ENCODE peak calls at places on chromosomes 11 and 22, in seven cellular contexts. A is GM12878, E is endothelial cell of umbilical vein, R is A549, I is transverse colon, O is gastrocnemius medialis, L is body of pancreas. C is an unnamed sample.

GRCh38 chr11:88402784-88403183 is 65.2 kb upstream of the CTSC start:
- DNase-seq in R (no peak), E (no peak), A (no peak), L (no peak), I (no peak), O (no peak), C (no peak)

GRCh38 chr11:106159846-106160245 is 82.4 kb downstream of the AASDHPPT start:
- DNase-seq in E (no peak), L (no peak), O (no peak), I (no peak), R (no peak), A (no peak), C (no peak)

GRCh38 chr11:10625281-10625981 is 57.0 kb upstream of the LYVE1 start:
- DNase-seq in L (no peak), R (no peak), I (no peak), O (no peak), A (no peak), E (peak; percentile 9), C (no peak)

GRCh38 chr22:27617214-27617881 is 184.2 kb downstream of the MN1 start:
- DNase-seq in L (no peak), R (no peak), I (no peak), A (no peak), E (peak; percentile 7), O (no peak), C (no peak)

GRCh38 chr22:31623634-31624312 is 38.2 kb downstream of the PISD start:
- DNase-seq in I (no peak), O (no peak), E (no peak), A (no peak), R (no peak), L (no peak), C (no peak)

GRCh38 chr22:30208631-30209603 is 37.6 kb downstream of the LIF start:
- DNase-seq in L (peak; percentile 64), A (no peak), E (peak; percentile 70), R (no peak), I (peak; percentile 38), O (peak; percentile 30), C (no peak)

GRCh38 chr11:44550123-44550522 is 15.3 kb upstream of the CD82 start:
- DNase-seq in L (no peak), R (no peak), I (no peak), E (no peak), O (no peak), A (no peak), C (no peak)

GRCh38 chr11:12158926-12159325 is 48.5 kb downstream of the MICAL2 start:
- DNase-seq in O (no peak), E (no peak), L (no peak), R (no peak), A (no peak), I (no peak), C (no peak)

GRCh38 chr22:38017272-38017920 is 33.0 kb upstream of the SOX10 start:
- DNase-seq in E (peak; percentile 37), R (no peak), L (peak; percentile 79), I (peak; percentile 75), A (no peak), O (peak; percentile 83), C (no peak)

GRCh38 chr11:70568504-70569172 is 170.3 kb downstream of the CTTN start:
- DNase-seq in L (no peak), R (no peak), E (no peak), O (peak; percentile 21), I (peak; percentile 49), A (no peak), C (peak; percentile 73)

GRCh38 chr11:8285228-8285627 is 21.6 kb upstream of the LMO1 start:
- DNase-seq in L (no peak), E (no peak), I (no peak), O (no peak), R (no peak), A (no peak), C (no peak)

GRCh38 chr22:23522642-23523251 is 57.3 kb downstream of the IGLL1 start:
- DNase-seq in I (no peak), O (no peak), E (peak; percentile 15), A (no peak), L (peak; percentile 21), R (no peak), C (no peak)

GRCh38 chr11:65424200-65425104 is 1.9 kb downstream of the NEAT1 start:
- DNase-seq in A (no peak), E (peak; percentile 34), R (no peak), O (peak; percentile 53), L (peak; percentile 56), I (peak; percentile 69), C (no peak)

GRCh38 chr11:96234866-96235441 is 108.0 kb downstream of the MAML2 start:
- DNase-seq in O (no peak), I (no peak), L (no peak), E (no peak), R (no peak), A (no peak), C (no peak)

GRCh38 chr11:134617360-134617759 is 205.3 kb upstream of the B3GAT1 start:
- DNase-seq in O (no peak), E (no peak), L (no peak), A (no peak), I (no peak), R (no peak), C (no peak)

GRCh38 chr22:36461665-36462474 is 19.6 kb downstream of the TXN2 start:
- DNase-seq in R (peak; percentile 69), L (peak; percentile 82), I (no peak), O (peak; percentile 89), A (no peak), E (peak; percentile 67), C (peak; percentile 74)

GRCh38 chr11:69704508-69705245 is 855 bp upstream of the FGF19 start:
- DNase-seq in R (peak; percentile 60), O (no peak), I (no peak), E (no peak), L (no peak), A (no peak), C (no peak)

GRCh38 chr11:65430406-65431217 is 8.0 kb downstream of the NEAT1 start:
- DNase-seq in O (no peak), A (no peak), R (no peak), I (peak; percentile 26), L (no peak), E (peak; percentile 60), C (no peak)

DNA sequence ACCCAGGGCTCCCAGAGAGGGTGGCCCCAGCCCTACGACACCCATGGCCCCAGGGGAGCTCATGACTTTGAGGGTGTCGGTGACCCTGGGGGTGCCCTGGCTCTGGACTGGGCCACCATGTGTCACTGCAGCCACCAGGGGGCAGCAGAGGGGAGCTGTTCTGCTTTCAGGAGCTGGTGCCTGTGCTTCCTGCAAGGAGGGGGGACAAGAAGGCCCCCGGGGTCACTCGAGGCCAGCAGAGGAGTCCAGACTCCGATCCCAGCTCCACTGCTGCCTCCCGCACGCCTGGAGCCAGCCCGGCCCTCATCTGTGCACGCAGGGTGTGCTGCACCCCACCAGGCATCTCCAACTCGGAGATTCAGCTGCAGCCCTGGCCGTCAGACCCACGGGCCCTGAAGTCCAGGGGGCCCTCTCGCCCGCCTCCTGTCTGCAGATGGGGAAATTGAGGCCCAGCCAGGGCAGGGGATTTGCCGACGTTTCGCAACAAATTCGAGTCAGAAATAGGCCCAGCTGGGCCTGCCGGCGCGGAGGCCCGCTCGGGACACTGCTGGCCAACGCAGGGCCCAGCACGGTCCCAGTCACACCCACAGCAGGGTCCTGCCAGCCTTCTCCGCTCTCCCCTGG is 29.5 kb upstream of the WNT7B start:
- DNase-seq in A (no peak), I (peak; percentile 92), L (peak; percentile 92), R (peak; percentile 80), O (peak; percentile 91), E (peak; percentile 82), C (peak; percentile 56)
- TF ChIP-seq POLR2A in A (no peak), I (no peak), L (no peak), R (no peak), O (no peak), E (no peak), C (no peak)

GRCh38 chr11:107780775-107781174 is 68.9 kb upstream of the SLN start:
- DNase-seq in E (peak; percentile 31), A (no peak), O (no peak), L (no peak), R (no peak), I (no peak), C (no peak)

GRCh38 chr11:107789767-107790166 is 68.8 kb downstream of the SLC35F2 start:
- DNase-seq in A (no peak), E (no peak), R (no peak), O (no peak), L (no peak), I (no peak), C (no peak)

GRCh38 chr11:107783121-107783520 is 71.3 kb upstream of the SLN start:
- DNase-seq in L (no peak), I (no peak), O (no peak), E (no peak), A (no peak), R (no peak), C (no peak)

GRCh38 chr11:107787733-107788132 is 70.9 kb downstream of the SLC35F2 start:
- DNase-seq in I (no peak), O (no peak), E (no peak), A (no peak), L (no peak), R (no peak), C (no peak)

DNA sequence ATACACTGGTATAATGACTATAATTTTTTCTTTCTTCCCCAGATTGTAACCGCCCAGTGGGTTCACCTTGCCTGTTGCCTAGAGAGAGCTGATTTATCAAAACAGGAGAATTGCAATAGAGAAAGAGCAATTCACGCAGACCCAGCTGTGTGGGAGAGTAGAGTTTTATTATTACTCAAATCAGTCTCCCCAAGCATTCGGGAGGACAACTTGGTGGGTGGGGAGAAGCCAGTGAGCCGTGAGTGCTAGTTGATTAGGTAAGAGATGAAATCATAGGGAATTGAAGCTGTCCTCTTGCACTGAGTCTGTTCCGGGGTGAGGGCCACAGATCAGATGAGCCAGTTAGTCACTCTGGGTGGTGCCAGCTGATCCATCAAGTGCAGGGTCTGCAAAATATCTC is 73.2 kb downstream of the SLC35F2 start:
- DNase-seq in L (no peak), A (no peak), E (no peak), R (no peak), I (no peak), O (no peak), C (no peak)
- TF ChIP-seq POLR2A in L (no peak), A (no peak), E (no peak), R (no peak), I (no peak), O (no peak), C (no peak)

DNA sequence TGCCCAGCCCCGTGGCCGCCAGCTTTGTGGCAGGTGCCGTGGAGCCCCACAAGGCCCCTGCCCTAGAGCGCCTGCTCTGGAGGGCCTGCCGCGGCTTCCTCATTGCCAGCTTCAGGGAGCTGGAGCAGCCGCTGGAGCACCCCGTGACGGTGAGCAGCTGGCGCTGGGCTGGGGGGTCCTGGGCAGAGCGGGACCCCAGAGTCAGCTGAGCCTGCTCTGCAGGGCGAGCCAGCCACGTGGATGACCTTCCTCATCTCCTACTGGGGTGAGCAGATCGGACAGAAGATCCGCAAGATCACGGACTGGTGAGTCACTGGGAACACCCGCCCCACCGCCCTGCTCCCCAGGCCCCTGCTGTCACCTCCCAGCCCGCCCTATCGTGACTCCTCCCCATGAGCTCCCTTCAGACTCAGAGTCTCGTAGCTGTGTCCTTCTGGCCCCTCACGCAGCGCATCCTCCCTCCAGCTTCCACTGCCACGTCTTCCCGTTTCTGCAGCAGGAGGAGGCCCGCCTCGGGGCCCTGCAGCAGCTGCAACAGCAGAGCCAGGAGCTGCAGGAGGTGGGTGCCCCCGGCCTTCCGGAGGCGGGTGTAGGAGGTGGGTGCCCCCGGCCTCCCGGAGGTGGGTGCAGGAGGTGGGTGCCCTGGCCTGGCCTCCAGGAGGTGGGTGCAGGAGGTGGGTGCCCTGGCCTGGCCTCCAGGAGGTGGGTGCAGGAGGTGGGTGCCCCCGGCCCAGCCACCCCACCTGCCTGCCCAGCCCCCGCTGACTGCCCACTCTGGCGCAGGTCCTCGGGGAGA is 4.7 kb downstream of the TCIRG1 start:
- DNase-seq in R (peak; percentile 53), L (peak; percentile 60), I (no peak), E (no peak), O (no peak), A (no peak), C (peak; percentile 100)
- TF ChIP-seq POLR2A in R (no peak), L (no peak), I (no peak), E (no peak), O (no peak), A (no peak), C (peak; percentile 22)

GRCh38 chr11:15985863-15986139 is 370.5 kb downstream of the SOX6 start:
- DNase-seq in E (no peak), A (no peak), L (no peak), O (no peak), R (no peak), I (no peak), C (no peak)
- TF ChIP-seq POLR2A in E (no peak), A (no peak), L (no peak), O (no peak), R (no peak), I (no peak), C (no peak)